ENCODE peak calls at places on chromosomes 16 and 17, in four cellular contexts. One of them, this sample, is unnamed.
A peak's percentile ranks its signal among the peaks of the same experiment; 100 is the strongest.

GRCh38 chr17:80649672-80650338 is 105.2 kb downstream of the RPTOR start:
- DNase-seq in AG04450: peak; percentile 45
- DNase-seq in CD8-positive, alpha-beta T cell: peak; percentile 38
- DNase-seq in GM04503: peak; percentile 73
- DNase-seq in this sample: peak; percentile 55

GRCh38 chr16:4377573-4378146 is 6.0 kb downstream of the VASN start:
- DNase-seq in AG04450: no peak
- DNase-seq in GM04503: no peak
- DNase-seq in CD8-positive, alpha-beta T cell: no peak
- DNase-seq in this sample: no peak

GRCh38 chr16:26186221-26186620 is 494.5 kb downstream of the HS3ST4 start:
- DNase-seq in CD8-positive, alpha-beta T cell: no peak
- DNase-seq in GM04503: no peak
- DNase-seq in AG04450: no peak
- DNase-seq in this sample: no peak

GRCh38 chr16:17555176-17555575 is 84.4 kb upstream of the XYLT1 start:
- DNase-seq in AG04450: peak; percentile 51
- DNase-seq in GM04503: peak; percentile 68
- DNase-seq in CD8-positive, alpha-beta T cell: no peak
- DNase-seq in this sample: peak; percentile 62

GRCh38 chr17:65265276-65265675 is 128.1 kb downstream of the RGS9 start:
- DNase-seq in GM04503: no peak
- DNase-seq in CD8-positive, alpha-beta T cell: no peak
- DNase-seq in AG04450: no peak
- DNase-seq in this sample: no peak

GRCh38 chr17:45574376-45574775 is 83.9 kb upstream of the PLEKHM1 start:
- DNase-seq in GM04503: peak; percentile 65
- DNase-seq in AG04450: peak; percentile 56
- DNase-seq in CD8-positive, alpha-beta T cell: no peak
- DNase-seq in this sample: no peak

GRCh38 chr17:39225974-39226683 is 384 bp upstream of the STAC2 start:
- DNase-seq in GM04503: no peak
- DNase-seq in CD8-positive, alpha-beta T cell: peak; percentile 39
- DNase-seq in AG04450: no peak
- DNase-seq in this sample: no peak

GRCh38 chr17:42773290-42774035 is at the start of gene VPS25:
- DNase-seq in GM04503: peak; percentile 67
- DNase-seq in AG04450: peak; percentile 55
- DNase-seq in CD8-positive, alpha-beta T cell: peak; percentile 73
- DNase-seq in this sample: peak; percentile 31

GRCh38 chr17:19978206-19978802 is 676 bp upstream of the AKAP10 start:
- DNase-seq in AG04450: no peak
- DNase-seq in GM04503: no peak
- DNase-seq in CD8-positive, alpha-beta T cell: no peak
- DNase-seq in this sample: no peak

GRCh38 chr17:56314026-56314425 is 160.8 kb downstream of the ANKFN1 start:
- DNase-seq in CD8-positive, alpha-beta T cell: no peak
- DNase-seq in GM04503: no peak
- DNase-seq in AG04450: no peak
- DNase-seq in this sample: no peak

GRCh38 chr17:35809855-35810461 is 674 bp downstream of the TAF15 start:
- DNase-seq in GM04503: no peak
- DNase-seq in CD8-positive, alpha-beta T cell: no peak
- DNase-seq in AG04450: no peak
- DNase-seq in this sample: no peak

GRCh38 chr17:3221850-3222249 is 14.4 kb downstream of the OR1A1 start:
- DNase-seq in CD8-positive, alpha-beta T cell: no peak
- DNase-seq in GM04503: no peak
- DNase-seq in AG04450: no peak
- DNase-seq in this sample: no peak

GRCh38 chr17:33977729-33978514 is 277.2 kb upstream of the CCL2 start:
- DNase-seq in GM04503: no peak
- DNase-seq in CD8-positive, alpha-beta T cell: no peak
- DNase-seq in AG04450: no peak
- DNase-seq in this sample: no peak

GRCh38 chr16:67647111-67647651 is 2.2 kb downstream of the CARMIL2 start:
- DNase-seq in GM04503: no peak
- DNase-seq in AG04450: no peak
- DNase-seq in CD8-positive, alpha-beta T cell: no peak
- DNase-seq in this sample: no peak

GRCh38 chr17:4405038-4405669 is 28.6 kb upstream of the SPNS3 start:
- DNase-seq in GM04503: no peak
- DNase-seq in CD8-positive, alpha-beta T cell: no peak
- DNase-seq in AG04450: no peak
- DNase-seq in this sample: no peak

GRCh38 chr16:74984194-74984669 is 691 bp downstream of the WDR59 start:
- DNase-seq in CD8-positive, alpha-beta T cell: no peak
- DNase-seq in GM04503: no peak
- DNase-seq in AG04450: no peak
- DNase-seq in this sample: no peak

GRCh38 chr17:39547713-39548478 is 59.8 kb downstream of the NEUROD2 start:
- DNase-seq in CD8-positive, alpha-beta T cell: peak; percentile 68
- DNase-seq in GM04503: no peak
- DNase-seq in AG04450: no peak
- DNase-seq in this sample: no peak